ENCODE peak calls at places on chromosomes 12 and 14, in four cellular contexts. H is H1, G is HCT116, R is stomach. M is an unnamed sample.

GRCh38 chr14:100609331-100609870 is 22.2 kb upstream of the BEGAIN start:
- DNase-seq in H (no peak), G (no peak), R (no peak), M (no peak)

GRCh38 chr12:45348311-45348710 is 132.4 kb downstream of the ANO6 start:
- DNase-seq in H (no peak), G (no peak), R (no peak), M (no peak)

GRCh38 chr14:59428581-59429012 is 36.6 kb downstream of the GPR135 start:
- DNase-seq in H (no peak), G (no peak), R (no peak), M (no peak)

GRCh38 chr14:77615231-77616132 is 955 bp downstream of the SPTLC2 start:
- DNase-seq in H (no peak), G (no peak), R (no peak), M (no peak)

GRCh38 chr14:52827426-52827825 is 36.0 kb upstream of the GNPNAT1 start:
- DNase-seq in H (no peak), G (no peak), R (no peak), M (no peak)

GRCh38 chr12:55983229-55983849 is 9.5 kb downstream of the RAB5B start:
- DNase-seq in H (no peak), G (no peak), R (no peak), M (no peak)

GRCh38 chr12:98895086-98895651 is 250.1 kb downstream of the APAF1 start:
- DNase-seq in H (peak; percentile 15), G (no peak), R (no peak), M (no peak)

GRCh38 chr12:67721216-67721615 is 72.7 kb downstream of the DYRK2 start:
- DNase-seq in H (no peak), G (no peak), R (peak; percentile 56), M (no peak)

GRCh38 chr14:103121846-103122577 is 1.2 kb upstream of the TNFAIP2 start:
- DNase-seq in H (no peak), G (no peak), R (peak; percentile 81), M (no peak)

GRCh38 chr14:103122578-103123127 is 608 bp upstream of the TNFAIP2 start:
- DNase-seq in H (no peak), G (no peak), R (no peak), M (no peak)

GRCh38 chr14:103123634-103124500 is 606 bp downstream of the TNFAIP2 start:
- DNase-seq in H (no peak), G (no peak), R (peak; percentile 56), M (no peak)

GRCh38 chr14:103124501-103125001 is 1.3 kb downstream of the TNFAIP2 start:
- DNase-seq in H (no peak), G (no peak), R (no peak), M (peak; percentile 22)

GRCh38 chr14:103123128-103123633 is at the start of gene TNFAIP2:
- DNase-seq in H (no peak), G (no peak), R (no peak), M (no peak)
- TF ChIP-seq POLR2A in H (no peak), G (no peak), R (no peak), M (peak; percentile 42)

DNA sequence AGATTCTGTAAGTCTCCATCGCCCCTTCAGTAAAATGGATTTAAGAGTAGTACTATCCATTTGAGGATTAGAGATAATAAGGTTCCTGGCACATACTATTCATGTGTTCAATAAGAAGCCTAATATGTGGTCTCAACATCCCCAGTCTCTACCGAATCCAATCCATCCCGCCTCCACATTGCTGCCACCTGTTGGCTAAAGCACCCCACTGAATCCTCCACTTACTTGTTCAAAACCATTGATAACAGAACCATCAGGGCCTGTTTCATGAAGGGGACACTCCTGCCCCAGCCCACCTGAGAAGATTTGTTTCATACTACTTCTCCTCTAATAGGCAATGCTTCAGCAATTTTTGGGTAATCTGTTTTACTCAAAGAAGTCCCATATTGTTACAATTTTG is 147.5 kb downstream of the SLC2A13 start:
- DNase-seq in H (no peak), G (no peak), R (no peak), M (no peak)
- TF ChIP-seq POLR2AphosphoS5 in H (no peak), G (no peak), R (no peak), M (no peak)

GRCh38 chr12:52615912-52616311 is 2.4 kb downstream of the KRT73 start:
- DNase-seq in H (no peak), G (no peak), R (no peak), M (no peak)
- TF ChIP-seq POLR2A in H (no peak), G (no peak), R (no peak), M (no peak)

GRCh38 chr12:124592050-124592449 is 24.6 kb upstream of the NCOR2 start:
- DNase-seq in H (no peak), G (no peak), R (no peak), M (no peak)
- TF ChIP-seq POLR2AphosphoS5 in H (no peak), G (peak; percentile 67), R (no peak), M (no peak)